ENCODE peak calls at places on chromosomes 16 and 17, in four cellular contexts. B is fibroblast of pulmonary artery, R is psoas muscle, T is tibial artery. O is an unnamed sample.

GRCh38 chr16:86727131-86727530 is 148.8 kb downstream of the FOXL1 start:
- DNase-seq in B (no peak), R (no peak), T (no peak), O (no peak)

GRCh38 chr16:2006317-2006716 is 3.3 kb downstream of the ZNF598 start:
- DNase-seq in B (no peak), R (no peak), T (no peak), O (no peak)

GRCh38 chr17:13750783-13751484 is 149.2 kb upstream of the HS3ST3A1 start:
- DNase-seq in B (peak; percentile 26), R (no peak), T (no peak), O (no peak)

GRCh38 chr17:9676742-9677387 is 31.5 kb downstream of the USP43 start:
- DNase-seq in B (no peak), R (no peak), T (no peak), O (no peak)

GRCh38 chr16:82506734-82507133 is 120.0 kb upstream of the CDH13 start:
- DNase-seq in B (no peak), R (no peak), T (no peak), O (no peak)

GRCh38 chr16:87653234-87653633 is 50.9 kb downstream of the JPH3 start:
- DNase-seq in B (peak; percentile 10), R (no peak), T (no peak), O (no peak)

GRCh38 chr17:45784583-45785372 is 658 bp downstream of the CRHR1 start:
- DNase-seq in B (no peak), R (peak; percentile 26), T (no peak), O (no peak)

GRCh38 chr17:82767041-82767754 is 15.3 kb downstream of the TBCD start:
- DNase-seq in B (peak; percentile 59), R (no peak), T (no peak), O (no peak)

GRCh38 chr16:57464523-57464922 is 2.0 kb downstream of the POLR2C start:
- DNase-seq in B (no peak), R (no peak), T (no peak), O (no peak)